ENCODE peak calls at places on chromosomes 12 and 14, in five cellular contexts. N is endothelial cell; X is central memory CD8-positive, alpha-beta T cell; B is HT1080; M is A549. C is an unnamed sample.

GRCh38 chr12:116713529-116713928 is 24.3 kb downstream of the SPRING1 start:
- DNase-seq in N (no peak), X (no peak), B (no peak), M (no peak), C (no peak)

GRCh38 chr14:64060648-64061096 is 207.9 kb downstream of the SYNE2 start:
- DNase-seq in N (peak; percentile 29), X (no peak), B (peak; percentile 19), M (peak; percentile 23), C (no peak)

GRCh38 chr14:38143170-38143569 is 64.5 kb upstream of the SSTR1 start:
- DNase-seq in N (no peak), X (no peak), B (no peak), M (no peak), C (no peak)

GRCh38 chr14:73754911-73755360 is 40.8 kb upstream of the PNMA1 start:
- DNase-seq in N (no peak), X (no peak), B (no peak), M (no peak), C (no peak)

GRCh38 chr14:50837271-50837670 is 6.3 kb upstream of the NIN start:
- DNase-seq in N (no peak), X (no peak), B (no peak), M (no peak), C (no peak)

GRCh38 chr14:105147701-105148603 is 20.6 kb downstream of the JAG2 start:
- DNase-seq in N (no peak), X (no peak), B (no peak), M (no peak), C (no peak)

GRCh38 chr12:106091421-106091820 is 47.3 kb downstream of the NUAK1 start:
- DNase-seq in N (no peak), X (no peak), B (peak; percentile 63), M (peak; percentile 50), C (peak; percentile 49)

GRCh38 chr14:50758945-50759344 is 72.0 kb downstream of the NIN start:
- DNase-seq in N (no peak), X (no peak), B (no peak), M (no peak), C (no peak)

GRCh38 chr12:131511803-131512564 is 198.9 kb upstream of the SFSWAP start:
- DNase-seq in N (no peak), X (no peak), B (no peak), M (no peak), C (no peak)

GRCh38 chr14:94480809-94481208 is 4.8 kb upstream of the SERPINA9 start:
- DNase-seq in N (no peak), X (no peak), B (peak; percentile 11), M (no peak), C (peak; percentile 71)

GRCh38 chr14:54564071-54564798 is 2.7 kb upstream of the SAMD4A start:
- DNase-seq in N (no peak), X (no peak), B (peak; percentile 52), M (peak; percentile 24), C (no peak)

GRCh38 chr12:100564090-100564489 is 9.4 kb upstream of the GAS2L3 start:
- DNase-seq in N (no peak), X (no peak), B (no peak), M (no peak), C (no peak)

GRCh38 chr14:75417674-75418073 is 10.1 kb upstream of the JDP2 start:
- DNase-seq in N (no peak), X (no peak), B (no peak), M (no peak), C (no peak)

GRCh38 chr14:90903101-90903500 is 86.9 kb upstream of the TTC7B start:
- DNase-seq in N (peak; percentile 55), X (no peak), B (peak; percentile 50), M (peak; percentile 74), C (peak; percentile 20)

GRCh38 chr12:83826112-83826511 is 1086.5 kb downstream of the SLC6A15 start:
- DNase-seq in N (peak; percentile 71), X (no peak), B (peak; percentile 32), M (no peak), C (no peak)

GRCh38 chr14:64998455-64998931 is 11.8 kb downstream of the FNTB start:
- DNase-seq in N (no peak), X (no peak), B (no peak), M (no peak), C (no peak)

GRCh38 chr14:106820119-106820518 is 1293.7 kb downstream of the TMEM121 start:
- DNase-seq in N (no peak), X (no peak), B (no peak), M (no peak), C (no peak)

GRCh38 chr12:78580296-78580695 is 284.3 kb upstream of the SYT1 start:
- DNase-seq in N (no peak), X (no peak), B (peak; percentile 6), M (no peak), C (no peak)

GRCh38 chr12:123815968-123816367 is 53.9 kb downstream of the DNAH10 start:
- DNase-seq in N (no peak), X (no peak), B (no peak), M (no peak), C (no peak)

GRCh38 chr12:120687570-120688289 is 781 bp downstream of the MLEC start:
- DNase-seq in N (peak; percentile 23), X (no peak), B (no peak), M (no peak), C (no peak)

GRCh38 chr12:114320101-114320500 is 85.8 kb downstream of the TBX5 start:
- DNase-seq in N (no peak), X (no peak), B (no peak), M (no peak), C (no peak)

GRCh38 chr12:570237-570925 is 92.9 kb downstream of the NINJ2 start:
- DNase-seq in N (peak; percentile 58), X (no peak), B (peak; percentile 88), M (peak; percentile 98), C (peak; percentile 76)

GRCh38 chr12:72273499-72273837 is 1.3 kb downstream of the TRHDE start:
- DNase-seq in N (peak; percentile 13), X (no peak), B (peak; percentile 39), M (no peak), C (no peak)

GRCh38 chr14:94936411-94936892 is 166.5 kb upstream of the GSC start:
- DNase-seq in N (no peak), X (no peak), B (no peak), M (no peak), C (no peak)

GRCh38 chr12:121796855-121797751 is 3.6 kb upstream of the RHOF start:
- DNase-seq in N (peak; percentile 68), X (no peak), B (peak; percentile 90), M (peak; percentile 90), C (peak; percentile 92)

GRCh38 chr14:97106609-97107008 is 309.4 kb downstream of the VRK1 start:
- DNase-seq in N (no peak), X (no peak), B (no peak), M (no peak), C (no peak)

GRCh38 chr12:122937622-122938091 is 28.6 kb downstream of the ABCB9 start:
- DNase-seq in N (no peak), X (no peak), B (no peak), M (no peak), C (no peak)

C was measured in RCC 7860.